ENCODE peak calls at places on chromosomes 3 and 15, in six cellular contexts. One of them, this sample, is unnamed.

GRCh38 chr3:107794664-107795443 is 272.1 kb downstream of the BBX start:
- DNase-seq in IMR-90: peak
- DNase-seq in Peyer's patch: no peak
- DNase-seq in RWPE1: peak
- DNase-seq in cardiac fibroblast: peak
- DNase-seq in psoas muscle: no peak
- DNase-seq in this sample: no peak

GRCh38 chr3:158105124-158105709 is 1.0 kb downstream of the SHOX2 start:
- DNase-seq in cardiac fibroblast: no peak
- DNase-seq in IMR-90: no peak
- DNase-seq in Peyer's patch: no peak
- DNase-seq in RWPE1: no peak
- DNase-seq in psoas muscle: no peak
- DNase-seq in this sample: no peak

GRCh38 chr15:45544266-45545023 is 21.9 kb upstream of the SLC30A4 start:
- DNase-seq in psoas muscle: no peak
- DNase-seq in RWPE1: no peak
- DNase-seq in IMR-90: no peak
- DNase-seq in cardiac fibroblast: no peak
- DNase-seq in Peyer's patch: no peak
- DNase-seq in this sample: no peak

GRCh38 chr3:113890256-113890900 is 51.8 kb downstream of the GRAMD1C start:
- DNase-seq in IMR-90: no peak
- DNase-seq in psoas muscle: no peak
- DNase-seq in RWPE1: no peak
- DNase-seq in Peyer's patch: peak
- DNase-seq in cardiac fibroblast: no peak
- DNase-seq in this sample: no peak

GRCh38 chr15:62626903-62627302 is 415.6 kb upstream of the TPM1 start:
- DNase-seq in psoas muscle: no peak
- DNase-seq in cardiac fibroblast: no peak
- DNase-seq in IMR-90: no peak
- DNase-seq in RWPE1: no peak
- DNase-seq in Peyer's patch: no peak
- DNase-seq in this sample: no peak

GRCh38 chr3:168341192-168341816 is 245.6 kb upstream of the GOLIM4 start:
- DNase-seq in RWPE1: no peak
- DNase-seq in psoas muscle: no peak
- DNase-seq in Peyer's patch: no peak
- DNase-seq in cardiac fibroblast: peak
- DNase-seq in IMR-90: peak
- DNase-seq in this sample: no peak

GRCh38 chr3:169781209-169781855 is 8.1 kb downstream of the MYNN start:
- DNase-seq in psoas muscle: no peak
- DNase-seq in IMR-90: no peak
- DNase-seq in cardiac fibroblast: no peak
- DNase-seq in Peyer's patch: no peak
- DNase-seq in RWPE1: no peak
- DNase-seq in this sample: no peak

GRCh38 chr3:131072099-131072559 is 45.5 kb downstream of the NEK11 start:
- DNase-seq in cardiac fibroblast: peak
- DNase-seq in Peyer's patch: no peak
- DNase-seq in psoas muscle: no peak
- DNase-seq in RWPE1: no peak
- DNase-seq in IMR-90: peak
- DNase-seq in this sample: no peak

GRCh38 chr3:133834621-133835417 is 29.2 kb downstream of the SRPRB start:
- DNase-seq in Peyer's patch: no peak
- DNase-seq in cardiac fibroblast: no peak
- DNase-seq in psoas muscle: no peak
- DNase-seq in IMR-90: no peak
- DNase-seq in RWPE1: no peak
- DNase-seq in this sample: no peak

GRCh38 chr3:141913150-141913811 is 36.8 kb downstream of the ATP1B3 start:
- DNase-seq in IMR-90: peak
- DNase-seq in cardiac fibroblast: peak
- DNase-seq in psoas muscle: no peak
- DNase-seq in RWPE1: peak
- DNase-seq in Peyer's patch: peak
- DNase-seq in this sample: peak

GRCh38 chr3:110138966-110139555 is 801.7 kb upstream of the DPPA4 start:
- DNase-seq in RWPE1: no peak
- DNase-seq in psoas muscle: no peak
- DNase-seq in Peyer's patch: no peak
- DNase-seq in IMR-90: no peak
- DNase-seq in cardiac fibroblast: no peak
- DNase-seq in this sample: no peak

GRCh38 chr3:128726691-128727031 is 678 bp downstream of the RAB7A start:
- DNase-seq in cardiac fibroblast: peak
- DNase-seq in Peyer's patch: peak
- DNase-seq in psoas muscle: peak
- DNase-seq in IMR-90: peak
- DNase-seq in RWPE1: peak
- DNase-seq in this sample: peak

GRCh38 chr3:102123590-102124190 is 274.4 kb downstream of the NFKBIZ start:
- DNase-seq in IMR-90: peak
- DNase-seq in psoas muscle: no peak
- DNase-seq in Peyer's patch: no peak
- DNase-seq in RWPE1: peak
- DNase-seq in cardiac fibroblast: peak
- DNase-seq in this sample: no peak

GRCh38 chr15:69976366-69976994 is 121.2 kb downstream of the TLE3 start:
- DNase-seq in IMR-90: peak
- DNase-seq in cardiac fibroblast: peak
- DNase-seq in Peyer's patch: no peak
- DNase-seq in RWPE1: peak
- DNase-seq in psoas muscle: no peak
- DNase-seq in this sample: no peak

GRCh38 chr15:35068861-35069260 is 16.2 kb downstream of the NANOGP8 start:
- DNase-seq in RWPE1: no peak
- DNase-seq in cardiac fibroblast: no peak
- DNase-seq in IMR-90: no peak
- DNase-seq in psoas muscle: no peak
- DNase-seq in Peyer's patch: no peak
- DNase-seq in this sample: no peak

GRCh38 chr15:62972814-62973213 is 69.7 kb upstream of the TPM1 start:
- DNase-seq in IMR-90: peak
- DNase-seq in cardiac fibroblast: peak
- DNase-seq in Peyer's patch: no peak
- DNase-seq in psoas muscle: no peak
- DNase-seq in RWPE1: peak
- DNase-seq in this sample: no peak

GRCh38 chr15:85496551-85497545 is 116.4 kb downstream of the AKAP13 start:
- DNase-seq in psoas muscle: no peak
- DNase-seq in cardiac fibroblast: no peak
- DNase-seq in RWPE1: no peak
- DNase-seq in IMR-90: no peak
- DNase-seq in Peyer's patch: no peak
- DNase-seq in this sample: no peak

GRCh38 chr15:98703291-98703690 is 55.0 kb downstream of the IGF1R start:
- DNase-seq in IMR-90: no peak
- DNase-seq in Peyer's patch: no peak
- DNase-seq in cardiac fibroblast: no peak
- DNase-seq in RWPE1: no peak
- DNase-seq in psoas muscle: no peak
- DNase-seq in this sample: no peak

GRCh38 chr3:152790988-152791387 is 43.9 kb upstream of the P2RY1 start:
- DNase-seq in IMR-90: no peak
- DNase-seq in RWPE1: no peak
- DNase-seq in cardiac fibroblast: no peak
- DNase-seq in psoas muscle: no peak
- DNase-seq in Peyer's patch: no peak
- DNase-seq in this sample: no peak

GRCh38 chr3:56855856-56856538 is 54.2 kb upstream of the ARHGEF3 start:
- DNase-seq in cardiac fibroblast: peak
- DNase-seq in psoas muscle: no peak
- DNase-seq in IMR-90: no peak
- DNase-seq in RWPE1: no peak
- DNase-seq in Peyer's patch: peak
- DNase-seq in this sample: no peak

GRCh38 chr3:127848131-127849129 is 26.1 kb upstream of the MGLL start:
- DNase-seq in IMR-90: peak
- DNase-seq in Peyer's patch: no peak
- DNase-seq in RWPE1: no peak
- DNase-seq in cardiac fibroblast: peak
- DNase-seq in psoas muscle: no peak
- DNase-seq in this sample: no peak

GRCh38 chr3:52752045-52752660 is 18.6 kb downstream of the NEK4 start:
- DNase-seq in IMR-90: peak
- DNase-seq in Peyer's patch: no peak
- DNase-seq in cardiac fibroblast: no peak
- DNase-seq in psoas muscle: no peak
- DNase-seq in RWPE1: no peak
- DNase-seq in this sample: no peak

GRCh38 chr15:31347981-31348803 is 21.6 kb downstream of the KLF13 start:
- DNase-seq in IMR-90: no peak
- DNase-seq in Peyer's patch: no peak
- DNase-seq in cardiac fibroblast: no peak
- DNase-seq in RWPE1: no peak
- DNase-seq in psoas muscle: peak
- DNase-seq in this sample: no peak

GRCh38 chr15:89002281-89002761 is 85.9 kb upstream of the ABHD2 start:
- DNase-seq in psoas muscle: no peak
- DNase-seq in RWPE1: no peak
- DNase-seq in Peyer's patch: peak
- DNase-seq in cardiac fibroblast: peak
- DNase-seq in IMR-90: peak
- DNase-seq in this sample: no peak

GRCh38 chr15:84979651-84980050 is 2.0 kb upstream of the PDE8A start:
- DNase-seq in Peyer's patch: no peak
- DNase-seq in RWPE1: no peak
- DNase-seq in psoas muscle: peak
- DNase-seq in cardiac fibroblast: no peak
- DNase-seq in IMR-90: no peak
- DNase-seq in this sample: no peak

GRCh38 chr15:29125382-29126207 is 144.0 kb downstream of the NSMCE3 start:
- DNase-seq in IMR-90: no peak
- DNase-seq in psoas muscle: peak
- DNase-seq in Peyer's patch: no peak
- DNase-seq in cardiac fibroblast: no peak
- DNase-seq in RWPE1: no peak
- DNase-seq in this sample: peak

GRCh38 chr15:29465196-29465595 is 195.6 kb upstream of the NSMCE3 start:
- DNase-seq in psoas muscle: no peak
- DNase-seq in RWPE1: no peak
- DNase-seq in Peyer's patch: no peak
- DNase-seq in cardiac fibroblast: no peak
- DNase-seq in IMR-90: no peak
- DNase-seq in this sample: no peak

GRCh38 chr3:140438736-140439505 is 238.9 kb upstream of the TRIM42 start:
- DNase-seq in IMR-90: no peak
- DNase-seq in RWPE1: no peak
- DNase-seq in Peyer's patch: no peak
- DNase-seq in cardiac fibroblast: no peak
- DNase-seq in psoas muscle: no peak
- DNase-seq in this sample: no peak

GRCh38 chr15:78873796-78874761 is 1.4 kb downstream of the MORF4L1 start:
- DNase-seq in Peyer's patch: peak
- DNase-seq in IMR-90: peak
- DNase-seq in RWPE1: peak
- DNase-seq in cardiac fibroblast: peak
- DNase-seq in psoas muscle: no peak
- DNase-seq in this sample: no peak

GRCh38 chr3:31895471-31895870 is 85.6 kb downstream of the OSBPL10 start:
- DNase-seq in cardiac fibroblast: no peak
- DNase-seq in IMR-90: peak
- DNase-seq in Peyer's patch: no peak
- DNase-seq in RWPE1: peak
- DNase-seq in psoas muscle: no peak
- DNase-seq in this sample: no peak

GRCh38 chr15:66186049-66186825 is 67.3 kb downstream of the MEGF11 start:
- DNase-seq in RWPE1: no peak
- DNase-seq in IMR-90: no peak
- DNase-seq in Peyer's patch: no peak
- DNase-seq in psoas muscle: no peak
- DNase-seq in cardiac fibroblast: peak
- DNase-seq in this sample: no peak

GRCh38 chr3:179401561-179401960 is 49.7 kb downstream of the GNB4 start:
- DNase-seq in RWPE1: no peak
- DNase-seq in IMR-90: no peak
- DNase-seq in Peyer's patch: no peak
- DNase-seq in psoas muscle: no peak
- DNase-seq in cardiac fibroblast: no peak
- DNase-seq in this sample: no peak

GRCh38 chr3:106341090-106341489 is 472.3 kb upstream of the CBLB start:
- DNase-seq in IMR-90: peak
- DNase-seq in RWPE1: no peak
- DNase-seq in Peyer's patch: no peak
- DNase-seq in psoas muscle: peak
- DNase-seq in cardiac fibroblast: peak
- DNase-seq in this sample: no peak

GRCh38 chr3:148459931-148460513 is 237.7 kb upstream of the AGTR1 start:
- DNase-seq in IMR-90: peak
- DNase-seq in cardiac fibroblast: peak
- DNase-seq in RWPE1: no peak
- DNase-seq in psoas muscle: no peak
- DNase-seq in Peyer's patch: no peak
- DNase-seq in this sample: no peak
- TF ChIP-seq CTCF in IMR-90: peak
- TF ChIP-seq CTCF in cardiac fibroblast: peak
- TF ChIP-seq CTCF in RWPE1: no peak
- TF ChIP-seq CTCF in psoas muscle: peak
- TF ChIP-seq CTCF in Peyer's patch: no peak
- TF ChIP-seq CTCF in this sample: peak

GRCh38 chr15:59018833-59019232 is 31.4 kb downstream of the RNF111 start:
- DNase-seq in IMR-90: no peak
- DNase-seq in RWPE1: no peak
- DNase-seq in psoas muscle: no peak
- DNase-seq in cardiac fibroblast: no peak
- DNase-seq in Peyer's patch: no peak
- DNase-seq in this sample: no peak
- TF ChIP-seq CTCF in IMR-90: no peak
- TF ChIP-seq CTCF in RWPE1: no peak
- TF ChIP-seq CTCF in psoas muscle: no peak
- TF ChIP-seq CTCF in cardiac fibroblast: no peak
- TF ChIP-seq CTCF in Peyer's patch: no peak
- TF ChIP-seq CTCF in this sample: no peak

GRCh38 chr3:135500034-135500433 is 465.5 kb upstream of the PPP2R3A start:
- DNase-seq in cardiac fibroblast: no peak
- DNase-seq in Peyer's patch: no peak
- DNase-seq in IMR-90: no peak
- DNase-seq in psoas muscle: no peak
- DNase-seq in RWPE1: no peak
- DNase-seq in this sample: no peak
- TF ChIP-seq CTCF in cardiac fibroblast: no peak
- TF ChIP-seq CTCF in Peyer's patch: no peak
- TF ChIP-seq CTCF in IMR-90: no peak
- TF ChIP-seq CTCF in psoas muscle: no peak
- TF ChIP-seq CTCF in RWPE1: no peak
- TF ChIP-seq CTCF in this sample: no peak

DNA sequence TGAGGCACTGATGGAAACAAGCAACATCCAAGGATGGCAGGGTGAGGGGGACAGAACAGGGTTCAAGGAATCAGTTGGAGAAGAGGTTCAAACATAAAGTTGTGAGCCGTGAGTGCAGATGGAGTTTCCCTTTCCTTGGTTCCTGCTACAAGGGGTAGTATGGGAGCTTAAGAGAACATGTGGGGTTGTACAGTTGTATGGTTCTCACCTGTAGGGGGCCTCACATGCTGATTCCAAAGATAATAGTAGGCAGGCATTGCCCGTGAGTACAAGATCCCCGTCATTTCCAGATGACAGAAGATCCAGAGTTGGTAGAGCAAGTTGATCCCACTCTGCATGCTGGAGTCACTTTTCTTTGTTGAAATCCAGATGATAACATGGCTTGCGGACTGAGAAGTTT is 141.7 kb downstream of the THSD4 start:
- DNase-seq in RWPE1: no peak
- DNase-seq in Peyer's patch: no peak
- DNase-seq in cardiac fibroblast: no peak
- DNase-seq in psoas muscle: no peak
- DNase-seq in IMR-90: no peak
- DNase-seq in this sample: no peak
- TF ChIP-seq CTCF in RWPE1: no peak
- TF ChIP-seq CTCF in Peyer's patch: no peak
- TF ChIP-seq CTCF in cardiac fibroblast: no peak
- TF ChIP-seq CTCF in psoas muscle: no peak
- TF ChIP-seq CTCF in IMR-90: no peak
- TF ChIP-seq CTCF in this sample: no peak